ENCODE peak calls at places on chromosomes 3 and 15, in six cellular contexts. One of them, this sample, is unnamed.

GRCh38 chr15:32033186-32033890 is 3.0 kb downstream of the CHRNA7 start:
- DNase-seq in GM13976: no peak
- DNase-seq in progenitor cell of endocrine pancreas: no peak
- DNase-seq in astrocyte of the spinal cord: no peak
- DNase-seq in pancreas: no peak
- DNase-seq in RWPE1: no peak
- DNase-seq in this sample: no peak

GRCh38 chr15:59200560-59200959 is 6.1 kb upstream of the LDHAL6B start:
- DNase-seq in GM13976: no peak
- DNase-seq in progenitor cell of endocrine pancreas: no peak
- DNase-seq in astrocyte of the spinal cord: no peak
- DNase-seq in pancreas: no peak
- DNase-seq in RWPE1: peak; percentile 22
- DNase-seq in this sample: no peak

GRCh38 chr3:1275495-1275894 is 182.7 kb downstream of the CNTN6 start:
- DNase-seq in GM13976: no peak
- DNase-seq in progenitor cell of endocrine pancreas: no peak
- DNase-seq in astrocyte of the spinal cord: no peak
- DNase-seq in pancreas: no peak
- DNase-seq in RWPE1: no peak
- DNase-seq in this sample: no peak

GRCh38 chr3:169252535-169252934 is 411.0 kb downstream of the MECOM start:
- DNase-seq in GM13976: no peak
- DNase-seq in progenitor cell of endocrine pancreas: no peak
- DNase-seq in astrocyte of the spinal cord: no peak
- DNase-seq in pancreas: no peak
- DNase-seq in RWPE1: no peak
- DNase-seq in this sample: no peak

GRCh38 chr15:62491642-62492041 is 326.6 kb upstream of the C2CD4B start:
- DNase-seq in GM13976: no peak
- DNase-seq in progenitor cell of endocrine pancreas: no peak
- DNase-seq in astrocyte of the spinal cord: peak; percentile 23
- DNase-seq in pancreas: no peak
- DNase-seq in RWPE1: no peak
- DNase-seq in this sample: no peak

GRCh38 chr3:185677146-185677829 is 91.2 kb downstream of the SENP2 start:
- DNase-seq in GM13976: peak; percentile 71
- DNase-seq in progenitor cell of endocrine pancreas: no peak
- DNase-seq in astrocyte of the spinal cord: peak; percentile 82
- DNase-seq in pancreas: no peak
- DNase-seq in RWPE1: peak; percentile 73
- DNase-seq in this sample: no peak

GRCh38 chr3:98824256-98824655 is 61.1 kb downstream of the ST3GAL6 start:
- DNase-seq in GM13976: no peak
- DNase-seq in progenitor cell of endocrine pancreas: no peak
- DNase-seq in astrocyte of the spinal cord: no peak
- DNase-seq in pancreas: no peak
- DNase-seq in RWPE1: no peak
- DNase-seq in this sample: no peak

GRCh38 chr15:31953573-31953972 is 76.7 kb upstream of the CHRNA7 start:
- DNase-seq in GM13976: no peak
- DNase-seq in progenitor cell of endocrine pancreas: no peak
- DNase-seq in astrocyte of the spinal cord: no peak
- DNase-seq in pancreas: no peak
- DNase-seq in RWPE1: no peak
- DNase-seq in this sample: no peak

GRCh38 chr15:23869391-23869790 is 182.3 kb upstream of the NDN start:
- DNase-seq in GM13976: no peak
- DNase-seq in progenitor cell of endocrine pancreas: peak; percentile 40
- DNase-seq in astrocyte of the spinal cord: peak; percentile 5
- DNase-seq in pancreas: peak; percentile 69
- DNase-seq in RWPE1: no peak
- DNase-seq in this sample: no peak

GRCh38 chr3:132245547-132245946 is 71.7 kb upstream of the ACP3 start:
- DNase-seq in GM13976: no peak
- DNase-seq in progenitor cell of endocrine pancreas: no peak
- DNase-seq in astrocyte of the spinal cord: peak; percentile 39
- DNase-seq in pancreas: no peak
- DNase-seq in RWPE1: no peak
- DNase-seq in this sample: no peak

GRCh38 chr3:128436214-128436613 is 30.5 kb downstream of the DNAJB8 start:
- DNase-seq in GM13976: no peak
- DNase-seq in progenitor cell of endocrine pancreas: no peak
- DNase-seq in astrocyte of the spinal cord: no peak
- DNase-seq in pancreas: no peak
- DNase-seq in RWPE1: no peak
- DNase-seq in this sample: no peak

GRCh38 chr3:186108106-186108940 is 566 bp downstream of the ETV5 start:
- DNase-seq in GM13976: peak; percentile 81
- DNase-seq in progenitor cell of endocrine pancreas: peak; percentile 45
- DNase-seq in astrocyte of the spinal cord: peak; percentile 73
- DNase-seq in pancreas: peak; percentile 74
- DNase-seq in RWPE1: peak; percentile 70
- DNase-seq in this sample: peak; percentile 37

GRCh38 chr3:138089091-138089490 is 26.3 kb downstream of the DZIP1L start:
- DNase-seq in GM13976: no peak
- DNase-seq in progenitor cell of endocrine pancreas: no peak
- DNase-seq in astrocyte of the spinal cord: peak; percentile 32
- DNase-seq in pancreas: no peak
- DNase-seq in RWPE1: peak; percentile 66
- DNase-seq in this sample: no peak

GRCh38 chr3:105747056-105747455 is 121.8 kb downstream of the CBLB start:
- DNase-seq in GM13976: no peak
- DNase-seq in progenitor cell of endocrine pancreas: no peak
- DNase-seq in astrocyte of the spinal cord: peak; percentile 68
- DNase-seq in pancreas: no peak
- DNase-seq in RWPE1: peak; percentile 13
- DNase-seq in this sample: no peak

GRCh38 chr3:46913644-46914043 is 36.1 kb downstream of the PTH1R start:
- DNase-seq in GM13976: no peak
- DNase-seq in progenitor cell of endocrine pancreas: no peak
- DNase-seq in astrocyte of the spinal cord: peak; percentile 75
- DNase-seq in pancreas: peak; percentile 37
- DNase-seq in RWPE1: peak; percentile 77
- DNase-seq in this sample: no peak

GRCh38 chr3:196513697-196514349 is 1.3 kb downstream of the SMCO1 start:
- DNase-seq in GM13976: no peak
- DNase-seq in progenitor cell of endocrine pancreas: no peak
- DNase-seq in astrocyte of the spinal cord: no peak
- DNase-seq in pancreas: no peak
- DNase-seq in RWPE1: no peak
- DNase-seq in this sample: no peak

GRCh38 chr15:91148243-91148642 is 48.2 kb downstream of the SV2B start:
- DNase-seq in GM13976: no peak
- DNase-seq in progenitor cell of endocrine pancreas: no peak
- DNase-seq in astrocyte of the spinal cord: no peak
- DNase-seq in pancreas: no peak
- DNase-seq in RWPE1: no peak
- DNase-seq in this sample: no peak

GRCh38 chr3:47086071-47086470 is 77.8 kb downstream of the SETD2 start:
- DNase-seq in GM13976: no peak
- DNase-seq in progenitor cell of endocrine pancreas: no peak
- DNase-seq in astrocyte of the spinal cord: no peak
- DNase-seq in pancreas: no peak
- DNase-seq in RWPE1: no peak
- DNase-seq in this sample: no peak

GRCh38 chr3:150443331-150443741 is 35.2 kb downstream of the TSC22D2 start:
- DNase-seq in GM13976: no peak
- DNase-seq in progenitor cell of endocrine pancreas: no peak
- DNase-seq in astrocyte of the spinal cord: peak; percentile 67
- DNase-seq in pancreas: no peak
- DNase-seq in RWPE1: no peak
- DNase-seq in this sample: no peak

GRCh38 chr15:89495638-89496145 is 691 bp downstream of the RHCG start:
- DNase-seq in GM13976: no peak
- DNase-seq in progenitor cell of endocrine pancreas: no peak
- DNase-seq in astrocyte of the spinal cord: no peak
- DNase-seq in pancreas: peak; percentile 35
- DNase-seq in RWPE1: no peak
- DNase-seq in this sample: no peak

GRCh38 chr3:120180731-120181412 is 86.6 kb upstream of the GSK3B start:
- DNase-seq in GM13976: no peak
- DNase-seq in progenitor cell of endocrine pancreas: no peak
- DNase-seq in astrocyte of the spinal cord: no peak
- DNase-seq in pancreas: no peak
- DNase-seq in RWPE1: no peak
- DNase-seq in this sample: no peak

GRCh38 chr15:52567886-52568568 is 803 bp downstream of the ARPP19 start:
- DNase-seq in GM13976: no peak
- DNase-seq in progenitor cell of endocrine pancreas: peak; percentile 21
- DNase-seq in astrocyte of the spinal cord: no peak
- DNase-seq in pancreas: peak; percentile 67
- DNase-seq in RWPE1: peak; percentile 52
- DNase-seq in this sample: no peak

GRCh38 chr15:52040167-52040900 is 21.3 kb downstream of the MAPK6 start:
- DNase-seq in GM13976: no peak
- DNase-seq in progenitor cell of endocrine pancreas: no peak
- DNase-seq in astrocyte of the spinal cord: peak; percentile 42
- DNase-seq in pancreas: no peak
- DNase-seq in RWPE1: no peak
- DNase-seq in this sample: no peak

GRCh38 chr15:51524376-51524775 is 98.2 kb downstream of the DMXL2 start:
- DNase-seq in GM13976: no peak
- DNase-seq in progenitor cell of endocrine pancreas: no peak
- DNase-seq in astrocyte of the spinal cord: no peak
- DNase-seq in pancreas: no peak
- DNase-seq in RWPE1: no peak
- DNase-seq in this sample: no peak

GRCh38 chr3:31567036-31567435 is 34.3 kb downstream of the STT3B start:
- DNase-seq in GM13976: no peak
- DNase-seq in progenitor cell of endocrine pancreas: no peak
- DNase-seq in astrocyte of the spinal cord: no peak
- DNase-seq in pancreas: no peak
- DNase-seq in RWPE1: no peak
- DNase-seq in this sample: no peak

GRCh38 chr3:38805765-38806386 is 10.1 kb downstream of the SCN10A start:
- DNase-seq in GM13976: peak; percentile 45
- DNase-seq in progenitor cell of endocrine pancreas: peak; percentile 64
- DNase-seq in astrocyte of the spinal cord: peak; percentile 76
- DNase-seq in pancreas: no peak
- DNase-seq in RWPE1: peak; percentile 66
- DNase-seq in this sample: no peak

GRCh38 chr15:89776274-89777072 is at the start of gene MESP2:
- DNase-seq in GM13976: peak; percentile 92
- DNase-seq in progenitor cell of endocrine pancreas: peak; percentile 86
- DNase-seq in astrocyte of the spinal cord: peak; percentile 61
- DNase-seq in pancreas: peak; percentile 94
- DNase-seq in RWPE1: peak; percentile 75
- DNase-seq in this sample: peak; percentile 61

DNA sequence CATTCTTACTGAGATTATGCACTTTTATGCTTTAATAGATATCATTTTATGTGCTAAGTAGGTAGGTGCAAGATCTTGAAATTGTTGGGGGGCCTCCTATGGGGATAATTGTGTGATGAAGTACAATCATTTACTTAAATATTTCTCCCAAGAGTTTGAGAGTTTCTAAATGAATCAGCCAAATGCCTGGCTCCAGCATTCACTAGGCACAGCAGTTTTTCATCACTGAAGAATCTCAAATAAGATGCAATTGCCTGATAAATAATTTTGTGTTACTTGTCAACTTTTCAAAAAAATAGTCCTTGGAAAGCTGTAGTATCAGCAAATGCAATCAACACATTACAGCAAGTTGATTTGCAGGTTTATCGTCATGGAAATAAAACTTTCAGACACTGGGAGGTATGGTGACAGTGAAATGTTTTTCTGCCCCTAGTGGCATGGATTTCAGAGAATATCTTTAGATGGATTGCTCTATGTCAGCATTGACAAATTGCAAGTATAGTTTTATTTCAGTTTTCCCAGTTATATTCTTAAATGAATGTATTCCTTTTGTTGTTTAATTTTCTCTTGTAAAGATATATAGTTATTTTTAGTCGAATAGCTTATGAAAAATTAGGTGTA is 167.1 kb downstream of the NEK11 start:
- DNase-seq in GM13976: no peak
- DNase-seq in progenitor cell of endocrine pancreas: no peak
- DNase-seq in astrocyte of the spinal cord: no peak
- DNase-seq in pancreas: no peak
- DNase-seq in RWPE1: no peak
- DNase-seq in this sample: no peak
- TF ChIP-seq CTCF in GM13976: no peak
- TF ChIP-seq CTCF in progenitor cell of endocrine pancreas: no peak
- TF ChIP-seq CTCF in astrocyte of the spinal cord: peak; percentile 7
- TF ChIP-seq CTCF in pancreas: no peak
- TF ChIP-seq CTCF in RWPE1: no peak
- TF ChIP-seq CTCF in this sample: no peak

GRCh38 chr3:104133630-104134029 is 1233.1 kb upstream of the ALCAM start:
- DNase-seq in GM13976: no peak
- DNase-seq in progenitor cell of endocrine pancreas: no peak
- DNase-seq in astrocyte of the spinal cord: no peak
- DNase-seq in pancreas: no peak
- DNase-seq in RWPE1: no peak
- DNase-seq in this sample: no peak
- TF ChIP-seq CTCF in GM13976: no peak
- TF ChIP-seq CTCF in progenitor cell of endocrine pancreas: no peak
- TF ChIP-seq CTCF in astrocyte of the spinal cord: no peak
- TF ChIP-seq CTCF in pancreas: no peak
- TF ChIP-seq CTCF in RWPE1: no peak
- TF ChIP-seq CTCF in this sample: no peak

GRCh38 chr3:172987268-172987667 is 153.8 kb downstream of the SPATA16 start:
- DNase-seq in GM13976: no peak
- DNase-seq in progenitor cell of endocrine pancreas: no peak
- DNase-seq in astrocyte of the spinal cord: no peak
- DNase-seq in pancreas: no peak
- DNase-seq in RWPE1: peak; percentile 19
- DNase-seq in this sample: no peak
- TF ChIP-seq CTCF in GM13976: peak; percentile 4
- TF ChIP-seq CTCF in progenitor cell of endocrine pancreas: peak; percentile 36
- TF ChIP-seq CTCF in astrocyte of the spinal cord: no peak
- TF ChIP-seq CTCF in pancreas: no peak
- TF ChIP-seq CTCF in RWPE1: no peak
- TF ChIP-seq CTCF in this sample: no peak

DNA sequence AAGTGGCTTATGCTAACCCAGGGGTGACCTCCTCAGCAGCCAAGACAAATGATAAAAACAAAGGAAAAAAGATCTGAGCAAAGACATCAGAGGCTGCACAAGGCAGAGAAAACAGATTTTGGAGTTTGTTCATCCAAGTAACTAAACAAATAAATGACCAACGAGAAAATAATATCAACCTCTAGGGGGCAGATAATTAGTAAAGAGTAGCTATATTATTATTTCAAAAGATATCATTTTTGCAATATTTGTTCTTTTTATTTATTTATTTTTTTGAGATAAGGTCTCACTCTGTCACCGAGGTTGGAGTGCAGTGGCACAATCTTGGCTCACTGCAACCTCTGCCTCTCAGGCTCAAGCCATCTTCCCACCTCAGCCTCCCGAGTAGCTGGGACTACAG is 101.8 kb downstream of the PCCB start:
- DNase-seq in GM13976: no peak
- DNase-seq in progenitor cell of endocrine pancreas: no peak
- DNase-seq in astrocyte of the spinal cord: no peak
- DNase-seq in pancreas: no peak
- DNase-seq in RWPE1: no peak
- DNase-seq in this sample: no peak
- TF ChIP-seq CTCF in GM13976: no peak
- TF ChIP-seq CTCF in progenitor cell of endocrine pancreas: peak; percentile 37
- TF ChIP-seq CTCF in astrocyte of the spinal cord: no peak
- TF ChIP-seq CTCF in pancreas: no peak
- TF ChIP-seq CTCF in RWPE1: no peak
- TF ChIP-seq CTCF in this sample: no peak